ENCODE peak calls at places on chromosomes 13 and 19, in six cellular contexts. J, A, O, Q, W and C are unnamed samples.

GRCh38 chr13:31437975-31438374 is 238.2 kb downstream of the B3GLCT start:
- DNase-seq in Q (no peak), W (no peak), A (no peak), O (no peak), J (no peak), C (no peak)

GRCh38 chr19:14317157-14317556 is 64.1 kb upstream of the ADGRE5 start:
- DNase-seq in Q (no peak), O (no peak), J (no peak), W (no peak), A (no peak), C (no peak)

GRCh38 chr13:41643502-41643901 is 186.2 kb downstream of the RGCC start:
- DNase-seq in O (no peak), A (no peak), J (no peak), Q (no peak), W (no peak), C (no peak)

GRCh38 chr13:34842466-34842865 is 99.6 kb upstream of the NBEA start:
- DNase-seq in J (no peak), W (no peak), A (no peak), Q (no peak), O (no peak), C (no peak)

GRCh38 chr19:49340069-49340864 is 5.1 kb downstream of the CD37 start:
- DNase-seq in A (peak; percentile 74), W (peak; percentile 85), Q (peak; percentile 76), O (no peak), J (peak; percentile 72), C (peak; percentile 75)

GRCh38 chr13:66933994-66934393 is 296.1 kb downstream of the PCDH9 start:
- DNase-seq in W (peak; percentile 12), A (no peak), O (peak; percentile 94), Q (no peak), J (no peak), C (no peak)

GRCh38 chr19:35112995-35113693 is 2.5 kb upstream of the FXYD3 start:
- DNase-seq in A (no peak), J (no peak), W (no peak), Q (no peak), O (no peak), C (no peak)

GRCh38 chr19:3548594-3548993 is 8.8 kb downstream of the MFSD12 start:
- DNase-seq in A (no peak), Q (peak; percentile 65), W (no peak), O (no peak), J (no peak), C (no peak)

GRCh38 chr13:36157475-36157874 is 26.3 kb upstream of the DCLK1 start:
- DNase-seq in W (no peak), Q (no peak), O (no peak), A (no peak), J (no peak), C (no peak)

GRCh38 chr19:8607386-8607785 is 3.1 kb downstream of the ADAMTS10 start:
- DNase-seq in W (no peak), J (peak; percentile 58), A (no peak), Q (no peak), O (no peak), C (no peak)

GRCh38 chr13:40103864-40104263 is 448.4 kb downstream of the COG6 start:
- DNase-seq in Q (no peak), A (no peak), W (no peak), O (no peak), J (no peak), C (no peak)

GRCh38 chr19:3365447-3366103 is 808 bp upstream of the NFIC start:
- DNase-seq in A (peak; percentile 73), W (no peak), J (peak; percentile 75), Q (peak; percentile 73), O (peak; percentile 79), C (peak; percentile 66)

GRCh38 chr19:49890349-49891311 is 6.1 kb downstream of the IL4I1 start:
- DNase-seq in J (no peak), Q (peak; percentile 53), A (no peak), O (no peak), W (peak; percentile 94), C (peak; percentile 67)

GRCh38 chr13:79658333-79658975 is 177.5 kb downstream of the NDFIP2 start:
- DNase-seq in O (no peak), Q (no peak), A (no peak), J (no peak), W (no peak), C (no peak)

GRCh38 chr19:57642396-57643046 is 9.6 kb downstream of the ZNF211 start:
- DNase-seq in O (no peak), W (no peak), A (no peak), Q (no peak), J (no peak), C (no peak)

GRCh38 chr13:20035130-20035529 is 76.6 kb downstream of the ZMYM2 start:
- DNase-seq in A (no peak), Q (no peak), W (no peak), J (no peak), O (peak; percentile 26), C (no peak)

GRCh38 chr13:35984776-35985453 is 146.3 kb downstream of the DCLK1 start:
- DNase-seq in O (no peak), Q (no peak), A (no peak), W (no peak), J (no peak), C (no peak)

GRCh38 chr19:40443930-40444180 is 280 bp downstream of the SERTAD3 start:
- DNase-seq in A (no peak), W (no peak), O (no peak), J (no peak), Q (no peak), C (no peak)

GRCh38 chr19:35727053-35727955 is 9.5 kb downstream of the KMT2B start:
- DNase-seq in Q (no peak), O (no peak), J (no peak), W (no peak), A (no peak), C (no peak)

GRCh38 chr19:1315470-1316166 is 29.9 kb downstream of the EFNA2 start:
- DNase-seq in J (peak; percentile 53), Q (peak; percentile 29), A (peak; percentile 46), O (peak; percentile 52), W (peak; percentile 86), C (peak; percentile 64)

GRCh38 chr13:106565127-106565775 is 2.7 kb downstream of the ARGLU1 start:
- DNase-seq in O (no peak), W (no peak), Q (no peak), J (no peak), A (no peak), C (no peak)

GRCh38 chr19:926595-927043 is 784 bp downstream of the ARID3A start:
- DNase-seq in A (peak; percentile 54), Q (peak; percentile 64), J (peak; percentile 70), W (no peak), O (peak; percentile 48), C (peak; percentile 77)

GRCh38 chr13:57408312-57408711 is 223.2 kb upstream of the PCDH17 start:
- DNase-seq in Q (no peak), A (no peak), O (no peak), W (no peak), J (no peak), C (no peak)

GRCh38 chr13:93769126-93769525 is 542.5 kb downstream of the GPC6 start:
- DNase-seq in J (no peak), Q (no peak), O (no peak), W (no peak), A (no peak), C (no peak)

GRCh38 chr19:55390461-55390880 is 4.7 kb downstream of the RPL28 start:
- DNase-seq in J (no peak), Q (no peak), W (no peak), O (no peak), A (no peak), C (no peak)

DNA sequence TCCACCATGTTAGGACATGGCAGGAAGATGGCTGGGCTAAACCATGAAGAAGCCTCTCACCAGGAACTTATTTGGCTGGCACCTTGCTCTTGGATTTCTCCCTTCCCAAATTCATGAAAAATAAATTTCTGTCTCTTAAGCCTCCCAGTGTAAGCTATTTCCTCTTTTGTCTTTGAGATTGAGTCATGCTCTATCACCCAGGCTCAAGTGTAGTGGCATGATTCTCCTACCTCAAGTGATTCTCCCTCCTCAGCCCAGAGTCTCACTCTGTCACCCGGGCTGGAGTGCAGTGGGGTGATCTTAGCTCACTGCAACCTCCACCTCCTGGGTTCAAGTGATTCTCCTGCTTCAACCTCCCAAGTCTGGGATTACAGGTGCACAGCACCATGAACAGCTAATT is 12.6 kb downstream of the ZNF888 start:
- DNase-seq in J (no peak), O (no peak), A (no peak), W (no peak), Q (no peak), C (no peak)
- TF ChIP-seq CTCF in J (no peak), O (no peak), A (no peak), W (no peak), Q (no peak), C (no peak)

DNA sequence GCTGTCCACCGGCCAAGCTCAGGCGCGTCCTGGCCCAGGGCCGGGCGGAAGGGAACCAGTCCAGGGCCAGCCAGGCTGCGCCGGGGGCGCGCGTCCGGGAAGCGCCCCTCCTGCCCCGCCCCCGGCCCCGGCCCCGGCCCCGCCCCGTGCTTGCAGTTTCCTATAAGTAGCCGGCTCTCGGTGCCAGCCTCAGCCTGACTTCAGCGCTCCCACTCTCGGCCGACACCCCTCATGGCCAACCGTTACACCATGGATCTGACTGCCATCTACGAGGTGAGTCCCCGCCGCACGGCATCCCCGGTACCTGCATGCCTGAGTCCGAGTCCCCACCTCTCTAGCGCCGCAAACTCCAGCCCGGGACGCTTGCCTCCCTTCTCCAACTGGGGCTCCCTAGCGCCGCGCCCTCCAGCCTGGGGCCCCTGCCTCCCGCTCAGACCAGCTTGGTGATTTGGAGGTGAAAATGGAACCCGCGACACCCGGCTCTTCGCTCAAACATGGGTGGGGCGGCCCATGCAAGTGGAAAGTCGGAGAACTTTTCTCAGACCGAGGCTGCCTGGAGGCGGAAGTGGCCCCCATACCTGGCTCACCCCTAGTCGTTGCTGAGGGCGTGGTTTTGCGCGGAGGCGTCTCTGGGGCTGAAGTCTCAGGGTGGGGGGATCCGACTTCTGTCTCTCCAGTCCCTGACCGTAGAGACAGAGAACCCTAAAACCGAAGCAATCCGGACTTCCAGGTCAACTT is at the start of gene ZFP36:
- DNase-seq in O (peak; percentile 93), Q (peak; percentile 93), J (peak; percentile 91), W (peak; percentile 75), A (peak; percentile 94), C (peak; percentile 96)
- H3K4me1 ChIP-seq in O (peaks cover 70% of the 10 kb centered on the region), Q (peaks cover 38% of the 10 kb centered on the region), J (peaks cover 91% of the 10 kb centered on the region), W (peaks cover 82% of the 10 kb centered on the region), A (peaks cover 12% of the 10 kb centered on the region), C (peaks cover 60% of the 10 kb centered on the region)

DNA sequence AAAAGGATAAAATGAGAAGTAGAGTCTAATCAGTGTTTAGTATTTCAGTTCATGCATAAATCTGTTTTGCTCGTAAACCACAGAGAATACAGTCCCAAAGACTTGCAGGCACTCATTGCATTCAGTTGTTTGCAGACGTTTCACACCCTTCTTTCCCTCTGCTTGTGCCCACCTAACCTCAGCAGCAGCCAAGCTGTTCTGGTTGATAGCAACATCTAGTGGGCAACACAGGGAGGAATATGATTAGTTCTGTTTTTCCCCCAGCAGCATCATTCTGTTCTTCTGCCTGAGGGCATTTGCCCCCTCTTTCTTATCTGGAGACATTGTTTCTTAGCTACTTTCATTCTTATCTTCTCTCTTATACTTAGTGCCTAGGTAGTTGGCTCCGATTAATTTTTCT is 135.6 kb downstream of the PAN3 start:
- DNase-seq in O (no peak), A (no peak), W (no peak), J (no peak), Q (no peak), C (no peak)
- TF ChIP-seq CTCF in O (no peak), A (no peak), W (no peak), J (no peak), Q (no peak), C (no peak)

DNA sequence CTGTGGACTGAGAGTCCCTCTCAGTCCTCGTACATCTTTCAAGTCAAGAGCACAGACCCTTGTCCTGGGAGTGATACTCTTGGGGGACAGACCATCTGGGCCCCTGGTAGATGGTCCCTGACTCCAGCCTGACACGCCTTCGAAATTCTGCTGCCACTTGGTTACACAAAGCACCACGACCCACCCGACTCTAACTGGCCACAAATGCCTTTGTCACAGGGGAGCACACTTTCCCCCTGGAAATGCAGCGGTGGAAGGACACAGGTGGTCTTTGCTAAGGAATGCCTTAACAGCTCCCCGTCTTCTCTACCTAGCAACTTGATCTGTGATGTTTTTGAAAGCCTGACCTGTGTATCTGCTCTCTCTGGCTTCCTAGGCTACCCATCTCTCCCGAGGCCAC is 13.8 kb upstream of the DHRS12 start:
- DNase-seq in O (no peak), A (no peak), Q (no peak), J (no peak), W (no peak), C (no peak)
- H3K4me1 ChIP-seq in O (peaks cover 13% of the 10 kb centered on the region), A (no peaks in the 10 kb centered on the region), Q (peaks cover 4% of the 10 kb centered on the region), J (peaks cover 44% of the 10 kb centered on the region), W (peaks cover 3% of the 10 kb centered on the region), C (peaks cover 5% of the 10 kb centered on the region)